ENCODE peak calls at places on chromosomes 12 and 14, in eight cellular contexts. J, Q, U, N, D, F, O and E are unnamed samples.

GRCh38 chr14:89844508-89844907 is 110.0 kb downstream of the EFCAB11 start:
- DNase-seq in N (no peak), U (no peak), F (no peak), J (no peak), O (no peak), D (no peak), Q (no peak), E (no peak)

GRCh38 chr12:132423251-132424117 is 66.5 kb upstream of the FBRSL1 start:
- DNase-seq in Q (no peak), O (no peak), N (no peak), D (no peak), J (no peak), F (peak; percentile 31), U (no peak), E (no peak)

GRCh38 chr12:52391618-52392002 is 6.2 kb upstream of the KRT84 start:
- DNase-seq in D (no peak), F (no peak), U (no peak), N (no peak), Q (peak; percentile 74), J (no peak), O (peak; percentile 75), E (no peak)

GRCh38 chr14:84877061-84877460 is 652.9 kb upstream of the FLRT2 start:
- DNase-seq in J (no peak), N (no peak), O (no peak), Q (no peak), U (no peak), D (no peak), F (no peak), E (no peak)

GRCh38 chr14:35236806-35237205 is 55.4 kb upstream of the PSMA6 start:
- DNase-seq in Q (no peak), F (no peak), D (no peak), J (no peak), O (no peak), N (no peak), U (no peak), E (no peak)

GRCh38 chr14:22630486-22630885 is 13.7 kb downstream of the OR6J1 start:
- DNase-seq in O (no peak), J (peak; percentile 92), F (no peak), U (no peak), N (no peak), D (no peak), Q (no peak), E (no peak)

GRCh38 chr14:73263606-73264005 is 26.3 kb downstream of the PAPLN start:
- DNase-seq in J (no peak), N (no peak), F (no peak), U (no peak), Q (no peak), O (no peak), D (no peak), E (no peak)

GRCh38 chr12:108367436-108367835 is 28.3 kb upstream of the CMKLR1 start:
- DNase-seq in J (no peak), D (no peak), U (peak; percentile 30), O (no peak), Q (no peak), F (no peak), N (peak; percentile 21), E (no peak)

GRCh38 chr12:29176951-29177350 is 27.9 kb downstream of the FAR2 start:
- DNase-seq in Q (no peak), O (no peak), D (no peak), J (peak; percentile 92), F (no peak), N (no peak), U (no peak), E (no peak)

GRCh38 chr12:12736759-12737676 is 19.9 kb downstream of the CDKN1B start:
- DNase-seq in D (no peak), J (peak; percentile 69), U (no peak), F (peak; percentile 70), O (no peak), Q (no peak), N (no peak), E (peak; percentile 50)

GRCh38 chr12:63098851-63099250 is 52.1 kb downstream of the AVPR1A start:
- DNase-seq in O (no peak), J (no peak), U (no peak), D (no peak), Q (no peak), F (no peak), N (no peak), E (no peak)

GRCh38 chr14:24389266-24389855 is 9.4 kb upstream of the NYNRIN start:
- DNase-seq in N (no peak), U (no peak), O (no peak), Q (no peak), J (peak; percentile 63), F (no peak), D (no peak), E (no peak)

GRCh38 chr14:104425763-104426691 is 153.5 kb upstream of the C14orf180 start:
- DNase-seq in J (no peak), F (no peak), N (peak; percentile 2), D (no peak), U (no peak), O (no peak), Q (no peak), E (peak; percentile 4)

GRCh38 chr14:94322648-94323570 is at the start of gene SERPINA6:
- DNase-seq in U (no peak), F (no peak), N (no peak), J (peak; percentile 66), D (peak; percentile 85), Q (no peak), O (no peak), E (no peak)

GRCh38 chr14:91870001-91870400 is 2.7 kb upstream of the TC2N start:
- DNase-seq in N (no peak), D (no peak), F (no peak), Q (no peak), O (no peak), U (no peak), J (no peak), E (peak; percentile 70)

GRCh38 chr12:49049566-49050224 is 10.9 kb downstream of the KMT2D start:
- DNase-seq in J (peak; percentile 51), U (no peak), N (no peak), Q (no peak), O (no peak), F (no peak), D (no peak), E (no peak)

GRCh38 chr12:42144424-42145196 is at the start of gene GXYLT1:
- DNase-seq in U (peak; percentile 94), F (peak; percentile 87), D (peak; percentile 97), Q (peak; percentile 94), N (peak; percentile 75), O (peak; percentile 96), J (peak; percentile 92), E (peak; percentile 87)

GRCh38 chr12:109098142-109098652 is 800 bp downstream of the UNG start:
- DNase-seq in O (peak; percentile 81), Q (peak; percentile 65), N (peak; percentile 56), J (peak; percentile 77), D (peak; percentile 76), F (no peak), U (peak; percentile 61), E (no peak)

GRCh38 chr14:100540141-100540925 is 46.9 kb downstream of the BEGAIN start:
- DNase-seq in Q (no peak), N (no peak), J (no peak), F (no peak), D (peak; percentile 29), U (no peak), O (peak; percentile 77), E (no peak)

GRCh38 chr12:10867381-10867780 is 16.7 kb downstream of the PRH1 start:
- DNase-seq in D (no peak), U (no peak), Q (no peak), N (no peak), F (no peak), J (no peak), O (no peak), E (no peak)

GRCh38 chr12:94053676-94054075 is 94.7 kb upstream of the PLXNC1 start:
- DNase-seq in D (no peak), O (no peak), U (no peak), F (no peak), Q (no peak), J (no peak), N (no peak), E (no peak)

GRCh38 chr12:52130695-52131094 is 51.2 kb downstream of the SMIM41 start:
- DNase-seq in J (no peak), Q (no peak), O (peak; percentile 36), N (no peak), D (no peak), F (no peak), U (no peak), E (no peak)

DNA sequence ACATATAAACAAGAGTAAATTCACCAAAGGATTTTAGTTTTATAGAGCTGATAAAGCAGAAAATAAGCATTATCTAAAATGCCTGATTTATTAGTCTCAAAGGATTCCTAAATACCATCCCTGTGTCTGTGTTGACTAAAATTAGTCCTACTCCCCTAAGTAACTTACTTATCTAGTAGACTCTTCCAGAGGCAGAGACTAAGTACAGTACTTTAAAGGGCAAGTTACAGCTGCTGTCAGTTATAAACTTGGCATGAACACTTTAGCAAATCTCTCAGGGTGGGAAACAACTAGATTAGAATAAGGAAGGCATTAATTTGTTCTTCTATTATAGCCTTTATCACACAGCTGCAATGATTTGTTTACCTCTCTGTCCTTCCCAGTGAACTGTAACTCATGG is 46.0 kb downstream of the ATP2B1 start:
- DNase-seq in N (no peak), U (no peak), D (no peak), F (no peak), O (no peak), J (peak; percentile 22), Q (no peak), E (no peak)
- H3K4me1 ChIP-seq in N (peaks cover 6% of the 10 kb centered on the region), U (peaks cover 17% of the 10 kb centered on the region), D (no peaks in the 10 kb centered on the region), F (peaks cover 12% of the 10 kb centered on the region), O (peaks cover 25% of the 10 kb centered on the region), J (peaks cover 11% of the 10 kb centered on the region), Q (peaks cover 39% of the 10 kb centered on the region), E (peaks cover 41% of the 10 kb centered on the region)

GRCh38 chr14:102516531-102517411 is 7.2 kb upstream of the ANKRD9 start:
- DNase-seq in O (peak; percentile 91), Q (peak; percentile 68), F (peak; percentile 46), N (no peak), J (no peak), U (no peak), D (peak; percentile 69), E (peak; percentile 81)
- H3K27ac ChIP-seq in O (no peak overlapping the region), Q (peak overlapping the region; percentile 57), F (no peak overlapping the region), N (peak overlapping the region; percentile 86), J (peak overlapping the region; percentile 27), U (no peak overlapping the region), D (peak overlapping the region; percentile 57), E (no peak overlapping the region)

DNA sequence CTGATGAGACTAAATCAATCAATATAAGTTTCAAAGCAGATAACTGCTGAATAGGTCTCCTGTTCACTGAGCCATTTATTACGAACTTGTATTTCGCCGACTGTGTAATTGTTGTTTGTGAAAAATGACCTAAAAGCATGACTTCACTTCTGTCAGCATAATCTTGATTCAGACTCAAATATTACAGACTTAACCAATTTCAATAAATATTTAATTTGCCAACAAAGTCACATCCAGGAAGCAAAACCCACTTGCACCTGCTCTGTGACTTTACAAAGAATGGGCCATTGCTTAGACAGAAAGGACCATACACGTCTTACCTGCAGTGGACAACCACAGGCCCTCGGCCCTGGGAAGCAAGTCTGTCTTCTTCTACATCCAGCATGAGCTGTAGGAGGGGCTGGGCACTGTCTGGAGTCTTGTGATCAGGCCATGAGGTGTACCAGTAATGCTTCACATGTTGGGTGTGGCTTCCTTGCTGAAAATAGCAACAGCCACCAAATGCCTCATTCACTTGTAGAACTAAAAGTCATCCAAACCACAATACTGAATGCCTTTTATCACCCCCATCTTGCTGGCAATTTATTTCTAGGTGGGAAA is 23.5 kb upstream of the PTPRB start:
- DNase-seq in F (no peak), U (no peak), D (no peak), J (peak; percentile 37), O (no peak), Q (no peak), N (no peak), E (no peak)
- H3K4me1 ChIP-seq in F (no peaks in the 10 kb centered on the region), U (no peaks in the 10 kb centered on the region), D (no peaks in the 10 kb centered on the region), J (peaks cover 2% of the 10 kb centered on the region), O (no peaks in the 10 kb centered on the region), Q (no peaks in the 10 kb centered on the region), N (peaks cover 7% of the 10 kb centered on the region), E (no peaks in the 10 kb centered on the region)

GRCh38 chr12:85835417-85835809 is 796 bp downstream of the RASSF9 start:
- DNase-seq in J (peak; percentile 11), D (no peak), O (no peak), Q (no peak), U (no peak), N (no peak), F (no peak), E (no peak)
- H3K27ac ChIP-seq in J (no peak overlapping the region), D (peak overlapping the region; percentile 17), O (peak overlapping the region; percentile 84), Q (no peak overlapping the region), U (no peak overlapping the region), N (peak overlapping the region; percentile 85), F (no peak overlapping the region), E (no peak overlapping the region)